ENCODE peak calls at places on chromosomes 16 and 17, in six cellular contexts. One of them, this sample, is unnamed.

GRCh38 chr17:17816240-17816814 is 20.5 kb downstream of the SREBF1 start:
- DNase-seq in IMR-90: no peak
- DNase-seq in GM23248: no peak
- DNase-seq in HCT116: no peak
- DNase-seq in mammary epithelial cell: no peak
- DNase-seq in DND-41: no peak
- DNase-seq in this sample: no peak

GRCh38 chr17:39667262-39668140 is 752 bp upstream of the PNMT start:
- DNase-seq in IMR-90: no peak
- DNase-seq in GM23248: peak
- DNase-seq in HCT116: no peak
- DNase-seq in mammary epithelial cell: no peak
- DNase-seq in DND-41: no peak
- DNase-seq in this sample: no peak

GRCh38 chr17:64306850-64307463 is 43.9 kb upstream of the TEX2 start:
- DNase-seq in IMR-90: peak
- DNase-seq in GM23248: peak
- DNase-seq in HCT116: peak
- DNase-seq in mammary epithelial cell: peak
- DNase-seq in DND-41: peak
- DNase-seq in this sample: peak

GRCh38 chr16:47774661-47775060 is 313.5 kb downstream of the PHKB start:
- DNase-seq in IMR-90: peak
- DNase-seq in GM23248: peak
- DNase-seq in HCT116: no peak
- DNase-seq in mammary epithelial cell: peak
- DNase-seq in DND-41: no peak
- DNase-seq in this sample: no peak

GRCh38 chr16:30429418-30429677 is 482 bp downstream of the DCTPP1 start:
- DNase-seq in IMR-90: no peak
- DNase-seq in GM23248: no peak
- DNase-seq in HCT116: no peak
- DNase-seq in mammary epithelial cell: no peak
- DNase-seq in DND-41: no peak
- DNase-seq in this sample: no peak

GRCh38 chr17:64240741-64241347 is 22.2 kb downstream of the TEX2 start:
- DNase-seq in IMR-90: peak
- DNase-seq in GM23248: peak
- DNase-seq in HCT116: no peak
- DNase-seq in mammary epithelial cell: peak
- DNase-seq in DND-41: no peak
- DNase-seq in this sample: no peak

GRCh38 chr16:70342016-70342415 is 4.7 kb upstream of the DDX19A start:
- DNase-seq in IMR-90: no peak
- DNase-seq in GM23248: no peak
- DNase-seq in HCT116: no peak
- DNase-seq in mammary epithelial cell: no peak
- DNase-seq in DND-41: no peak
- DNase-seq in this sample: no peak

GRCh38 chr16:49703494-49703893 is 152.4 kb downstream of the ZNF423 start:
- DNase-seq in IMR-90: no peak
- DNase-seq in GM23248: no peak
- DNase-seq in HCT116: no peak
- DNase-seq in mammary epithelial cell: no peak
- DNase-seq in DND-41: no peak
- DNase-seq in this sample: no peak

GRCh38 chr17:46974086-46974485 is 5.0 kb downstream of the RPRML start:
- DNase-seq in IMR-90: no peak
- DNase-seq in GM23248: no peak
- DNase-seq in HCT116: no peak
- DNase-seq in mammary epithelial cell: no peak
- DNase-seq in DND-41: no peak
- DNase-seq in this sample: no peak

GRCh38 chr16:54136276-54136625 is 150.3 kb downstream of the IRX3 start:
- DNase-seq in IMR-90: peak
- DNase-seq in GM23248: peak
- DNase-seq in HCT116: no peak
- DNase-seq in mammary epithelial cell: peak
- DNase-seq in DND-41: no peak
- DNase-seq in this sample: no peak

GRCh38 chr17:63479495-63480184 is 2.8 kb downstream of the ACE start:
- DNase-seq in IMR-90: no peak
- DNase-seq in GM23248: no peak
- DNase-seq in HCT116: no peak
- DNase-seq in mammary epithelial cell: no peak
- DNase-seq in DND-41: no peak
- DNase-seq in this sample: no peak

GRCh38 chr17:38893612-38894011 is 23.8 kb downstream of the LASP1 start:
- DNase-seq in IMR-90: no peak
- DNase-seq in GM23248: peak
- DNase-seq in HCT116: no peak
- DNase-seq in mammary epithelial cell: no peak
- DNase-seq in DND-41: no peak
- DNase-seq in this sample: no peak

GRCh38 chr17:15384142-15384803 is 42.9 kb upstream of the TEKT3 start:
- DNase-seq in IMR-90: peak
- DNase-seq in GM23248: peak
- DNase-seq in HCT116: no peak
- DNase-seq in mammary epithelial cell: no peak
- DNase-seq in DND-41: no peak
- DNase-seq in this sample: no peak

GRCh38 chr16:70250748-70251650 is 741 bp downstream of the EXOSC6 start:
- DNase-seq in IMR-90: peak
- DNase-seq in GM23248: peak
- DNase-seq in HCT116: no peak
- DNase-seq in mammary epithelial cell: peak
- DNase-seq in DND-41: peak
- DNase-seq in this sample: peak

GRCh38 chr17:5587431-5588032 is 3.2 kb upstream of the NLRP1 start:
- DNase-seq in IMR-90: peak
- DNase-seq in GM23248: peak
- DNase-seq in HCT116: peak
- DNase-seq in mammary epithelial cell: peak
- DNase-seq in DND-41: peak
- DNase-seq in this sample: peak

GRCh38 chr16:70725912-70726828 is 40.3 kb upstream of the MTSS2 start:
- DNase-seq in IMR-90: peak
- DNase-seq in GM23248: no peak
- DNase-seq in HCT116: no peak
- DNase-seq in mammary epithelial cell: no peak
- DNase-seq in DND-41: no peak
- DNase-seq in this sample: no peak

GRCh38 chr17:10292057-10292931 is 80.5 kb downstream of the MYH13 start:
- DNase-seq in IMR-90: peak
- DNase-seq in GM23248: peak
- DNase-seq in HCT116: peak
- DNase-seq in mammary epithelial cell: peak
- DNase-seq in DND-41: no peak
- DNase-seq in this sample: no peak

GRCh38 chr17:80826955-80827645 is 164.5 kb upstream of the CHMP6 start:
- DNase-seq in IMR-90: peak
- DNase-seq in GM23248: peak
- DNase-seq in HCT116: no peak
- DNase-seq in mammary epithelial cell: peak
- DNase-seq in DND-41: no peak
- DNase-seq in this sample: no peak

GRCh38 chr17:63482509-63482908 is 5.6 kb downstream of the ACE start:
- DNase-seq in IMR-90: no peak
- DNase-seq in GM23248: no peak
- DNase-seq in HCT116: no peak
- DNase-seq in mammary epithelial cell: no peak
- DNase-seq in DND-41: no peak
- DNase-seq in this sample: no peak

GRCh38 chr17:55587608-55588139 is 76.4 kb upstream of the SMIM36 start:
- DNase-seq in IMR-90: peak
- DNase-seq in GM23248: peak
- DNase-seq in HCT116: no peak
- DNase-seq in mammary epithelial cell: no peak
- DNase-seq in DND-41: no peak
- DNase-seq in this sample: no peak

GRCh38 chr16:3601614-3602319 is 9.6 kb downstream of the SLX4 start:
- DNase-seq in IMR-90: no peak
- DNase-seq in GM23248: no peak
- DNase-seq in HCT116: no peak
- DNase-seq in mammary epithelial cell: no peak
- DNase-seq in DND-41: no peak
- DNase-seq in this sample: no peak

GRCh38 chr17:48011405-48012150 is 26.0 kb downstream of the COPZ2 start:
- DNase-seq in IMR-90: peak
- DNase-seq in GM23248: peak
- DNase-seq in HCT116: peak
- DNase-seq in mammary epithelial cell: peak
- DNase-seq in DND-41: peak
- DNase-seq in this sample: peak

GRCh38 chr17:36085710-36086268 is 4.2 kb downstream of the CCL3 start:
- DNase-seq in IMR-90: no peak
- DNase-seq in GM23248: peak
- DNase-seq in HCT116: no peak
- DNase-seq in mammary epithelial cell: peak
- DNase-seq in DND-41: no peak
- DNase-seq in this sample: no peak

GRCh38 chr17:266701-267656 is 85.5 kb upstream of the DOC2B start:
- DNase-seq in IMR-90: no peak
- DNase-seq in GM23248: peak
- DNase-seq in HCT116: no peak
- DNase-seq in mammary epithelial cell: no peak
- DNase-seq in DND-41: no peak
- DNase-seq in this sample: no peak

GRCh38 chr17:21036361-21036881 is 6.4 kb downstream of the USP22 start:
- DNase-seq in IMR-90: peak
- DNase-seq in GM23248: peak
- DNase-seq in HCT116: no peak
- DNase-seq in mammary epithelial cell: no peak
- DNase-seq in DND-41: no peak
- DNase-seq in this sample: no peak

GRCh38 chr16:89246383-89246902 is 28.9 kb downstream of the ZNF778 start:
- DNase-seq in IMR-90: no peak
- DNase-seq in GM23248: no peak
- DNase-seq in HCT116: no peak
- DNase-seq in mammary epithelial cell: no peak
- DNase-seq in DND-41: no peak
- DNase-seq in this sample: no peak
- H2AFZ ChIP-seq in IMR-90: peak
- H2AFZ ChIP-seq in GM23248: peak
- H2AFZ ChIP-seq in HCT116: no peak
- H2AFZ ChIP-seq in mammary epithelial cell: peak
- H2AFZ ChIP-seq in DND-41: no peak
- H2AFZ ChIP-seq in this sample: no peak

GRCh38 chr16:6689643-6690042 is 643.0 kb upstream of the RBFOX1 start:
- DNase-seq in IMR-90: no peak
- DNase-seq in GM23248: no peak
- DNase-seq in HCT116: no peak
- DNase-seq in mammary epithelial cell: no peak
- DNase-seq in DND-41: no peak
- DNase-seq in this sample: no peak

GRCh38 chr16:6687593-6687992 is 645.1 kb upstream of the RBFOX1 start:
- DNase-seq in IMR-90: no peak
- DNase-seq in GM23248: no peak
- DNase-seq in HCT116: no peak
- DNase-seq in mammary epithelial cell: no peak
- DNase-seq in DND-41: no peak
- DNase-seq in this sample: no peak

GRCh38 chr16:6682142-6682811 is 650.4 kb upstream of the RBFOX1 start:
- DNase-seq in IMR-90: no peak
- DNase-seq in GM23248: peak
- DNase-seq in HCT116: no peak
- DNase-seq in mammary epithelial cell: no peak
- DNase-seq in DND-41: peak
- DNase-seq in this sample: peak

DNA sequence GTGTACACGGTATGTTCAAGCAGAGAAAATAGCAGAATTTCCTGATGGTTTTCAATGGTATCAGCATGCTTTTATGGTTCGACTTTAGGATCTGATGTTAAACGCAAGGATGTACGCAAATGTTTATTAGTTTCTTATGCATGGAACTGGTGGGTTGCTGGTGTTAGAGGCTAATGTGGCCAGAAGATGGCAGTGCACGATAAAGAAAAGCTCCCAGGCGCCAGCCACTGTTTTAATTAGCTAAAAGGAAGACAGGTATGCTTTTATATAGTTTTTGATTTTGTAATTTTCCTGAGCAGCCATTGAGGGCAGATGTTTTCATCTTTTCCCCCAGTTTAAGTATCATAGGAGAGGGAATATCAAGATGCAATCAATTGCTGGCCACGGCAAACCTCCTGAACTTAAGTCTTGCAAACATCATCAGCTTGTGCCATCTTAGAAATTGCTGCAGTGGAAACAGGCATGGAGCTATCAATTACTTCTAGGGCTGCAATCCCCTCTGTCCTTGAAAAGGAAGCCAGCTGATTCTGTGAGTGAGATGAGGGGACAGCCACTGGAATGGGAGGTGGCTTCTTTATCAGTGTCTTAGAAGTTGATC is 648.5 kb upstream of the RBFOX1 start:
- DNase-seq in IMR-90: no peak
- DNase-seq in GM23248: peak
- DNase-seq in HCT116: no peak
- DNase-seq in mammary epithelial cell: peak
- DNase-seq in DND-41: peak
- DNase-seq in this sample: no peak
- H3K4me2 ChIP-seq in IMR-90: no peak
- H3K4me2 ChIP-seq in GM23248: no peak
- H3K4me2 ChIP-seq in HCT116: no peak
- H3K4me2 ChIP-seq in mammary epithelial cell: no peak
- H3K4me2 ChIP-seq in DND-41: no peak
- H3K4me2 ChIP-seq in this sample: no peak

GRCh38 chr16:55563797-55564196 is 2.7 kb upstream of the CAPNS2 start:
- DNase-seq in IMR-90: no peak
- DNase-seq in GM23248: peak
- DNase-seq in HCT116: no peak
- DNase-seq in mammary epithelial cell: no peak
- DNase-seq in DND-41: no peak
- DNase-seq in this sample: no peak
- H3K9ac ChIP-seq in IMR-90: no peak
- H3K9ac ChIP-seq in GM23248: no peak
- H3K9ac ChIP-seq in HCT116: no peak
- H3K9ac ChIP-seq in mammary epithelial cell: no peak
- H3K9ac ChIP-seq in DND-41: no peak
- H3K9ac ChIP-seq in this sample: no peak

GRCh38 chr16:85947511-85948509 is 48.8 kb downstream of the IRF8 start:
- DNase-seq in IMR-90: no peak
- DNase-seq in GM23248: no peak
- DNase-seq in HCT116: no peak
- DNase-seq in mammary epithelial cell: no peak
- DNase-seq in DND-41: no peak
- DNase-seq in this sample: peak

GRCh38 chr16:85944572-85945423 is 45.8 kb downstream of the IRF8 start:
- DNase-seq in IMR-90: no peak
- DNase-seq in GM23248: no peak
- DNase-seq in HCT116: no peak
- DNase-seq in mammary epithelial cell: no peak
- DNase-seq in DND-41: no peak
- DNase-seq in this sample: no peak

GRCh38 chr16:85946680-85947510 is 47.9 kb downstream of the IRF8 start:
- DNase-seq in IMR-90: no peak
- DNase-seq in GM23248: no peak
- DNase-seq in HCT116: no peak
- DNase-seq in mammary epithelial cell: no peak
- DNase-seq in DND-41: no peak
- DNase-seq in this sample: no peak

GRCh38 chr16:85943702-85944101 is 44.7 kb downstream of the IRF8 start:
- DNase-seq in IMR-90: no peak
- DNase-seq in GM23248: no peak
- DNase-seq in HCT116: no peak
- DNase-seq in mammary epithelial cell: no peak
- DNase-seq in DND-41: no peak
- DNase-seq in this sample: no peak

GRCh38 chr16:85945424-85945751 is 46.4 kb downstream of the IRF8 start:
- DNase-seq in IMR-90: no peak
- DNase-seq in GM23248: no peak
- DNase-seq in HCT116: no peak
- DNase-seq in mammary epithelial cell: no peak
- DNase-seq in DND-41: no peak
- DNase-seq in this sample: no peak
- H2AFZ ChIP-seq in IMR-90: no peak
- H2AFZ ChIP-seq in GM23248: no peak
- H2AFZ ChIP-seq in HCT116: no peak
- H2AFZ ChIP-seq in mammary epithelial cell: no peak
- H2AFZ ChIP-seq in DND-41: no peak
- H2AFZ ChIP-seq in this sample: no peak

This sample was measured in MM.1S.